ENCODE peak calls at places on chromosomes 2 and 18, in eight cellular contexts. D, Z, U, H, J, B, A and W are unnamed samples. For H3K9me3, the result is how much of the 10 kb centered on the place peaks cover.

GRCh38 chr2:70733428-70734185 is 34.4 kb downstream of the ADD2 start:
- DNase-seq in D (peak), Z (no peak), U (no peak), H (no peak), J (no peak), B (no peak), A (no peak), W (no peak)

GRCh38 chr2:67503066-67503795 is 106.1 kb downstream of the ETAA1 start:
- DNase-seq in D (no peak), Z (peak), U (peak), H (no peak), J (no peak), B (no peak), A (no peak), W (no peak)

GRCh38 chr2:239714116-239714515 is 311.0 kb downstream of the NDUFA10 start:
- DNase-seq in D (no peak), Z (no peak), U (no peak), H (no peak), J (no peak), B (no peak), A (no peak), W (no peak)

GRCh38 chr2:172248381-172249173 is 145.9 kb upstream of the DLX2 start:
- DNase-seq in D (peak), Z (peak), U (peak), H (no peak), J (no peak), B (no peak), A (no peak), W (no peak)

GRCh38 chr2:141522702-141523101 is 608.1 kb downstream of the LRP1B start:
- DNase-seq in D (no peak), Z (no peak), U (no peak), H (no peak), J (no peak), B (no peak), A (no peak), W (no peak)

GRCh38 chr2:47344890-47345583 is 57.9 kb upstream of the MSH2 start:
- DNase-seq in D (peak), Z (no peak), U (peak), H (peak), J (peak), B (peak), A (peak), W (no peak)

GRCh38 chr2:165825041-165825440 is 31.0 kb upstream of the GALNT3 start:
- DNase-seq in D (no peak), Z (peak), U (peak), H (no peak), J (no peak), B (no peak), A (no peak), W (no peak)

GRCh38 chr18:14948163-14948540 is 200.2 kb downstream of the ANKRD30B start:
- DNase-seq in D (no peak), Z (no peak), U (no peak), H (no peak), J (no peak), B (no peak), A (no peak), W (no peak)

GRCh38 chr2:152174574-152174973 is 989 bp downstream of the STAM2 start:
- DNase-seq in D (no peak), Z (no peak), U (no peak), H (no peak), J (no peak), B (no peak), A (no peak), W (peak)

GRCh38 chr18:10124557-10124956 is 210.7 kb downstream of the VAPA start:
- DNase-seq in D (no peak), Z (no peak), U (no peak), H (no peak), J (no peak), B (no peak), A (no peak), W (no peak)

GRCh38 chr2:70959851-70960832 is 18.3 kb upstream of the ANKRD53 start:
- DNase-seq in D (peak), Z (no peak), U (no peak), H (no peak), J (no peak), B (no peak), A (no peak), W (peak)

GRCh38 chr2:134278546-134278945 is 24.7 kb downstream of the MGAT5 start:
- DNase-seq in D (no peak), Z (no peak), U (no peak), H (no peak), J (no peak), B (no peak), A (no peak), W (no peak)

GRCh38 chr2:137957033-137957432 is 7.2 kb upstream of the HNMT start:
- DNase-seq in D (no peak), Z (peak), U (no peak), H (no peak), J (no peak), B (no peak), A (peak), W (no peak)

GRCh38 chr18:8794133-8794986 is 89.0 kb downstream of the MTCL1 start:
- DNase-seq in D (no peak), Z (peak), U (peak), H (no peak), J (peak), B (no peak), A (peak), W (no peak)

GRCh38 chr18:11324510-11324909 is 175.1 kb upstream of the PIEZO2 start:
- DNase-seq in D (no peak), Z (no peak), U (no peak), H (no peak), J (no peak), B (no peak), A (no peak), W (no peak)

GRCh38 chr2:27162151-27163121 is 13.6 kb downstream of the TCF23 start:
- DNase-seq in D (no peak), Z (no peak), U (no peak), H (no peak), J (no peak), B (no peak), A (peak), W (no peak)

GRCh38 chr18:55400590-55401274 is 187.3 kb downstream of the TCF4 start:
- DNase-seq in D (no peak), Z (no peak), U (no peak), H (no peak), J (no peak), B (no peak), A (no peak), W (no peak)

GRCh38 chr18:9804517-9805104 is 81.2 kb upstream of the TXNDC2 start:
- DNase-seq in D (no peak), Z (no peak), U (peak), H (no peak), J (no peak), B (no peak), A (no peak), W (no peak)

GRCh38 chr2:234881413-234882241 is 70.2 kb upstream of the SH3BP4 start:
- DNase-seq in D (peak), Z (peak), U (peak), H (peak), J (peak), B (peak), A (peak), W (peak)
- H3K9ac ChIP-seq in D (no peak), Z (no peak), U (no peak), H (peak), J (peak), B (no peak), A (peak), W (no peak)

GRCh38 chr18:44789704-44790103 is 109.0 kb downstream of the SETBP1 start:
- DNase-seq in D (peak), Z (peak), U (no peak), H (peak), J (no peak), B (no peak), A (peak), W (no peak)

GRCh38 chr18:44792456-44793080 is 111.9 kb downstream of the SETBP1 start:
- DNase-seq in D (no peak), Z (no peak), U (no peak), H (no peak), J (no peak), B (no peak), A (no peak), W (no peak)

GRCh38 chr18:44791520-44791919 is 110.8 kb downstream of the SETBP1 start:
- DNase-seq in D (no peak), Z (no peak), U (no peak), H (no peak), J (no peak), B (no peak), A (no peak), W (no peak)

GRCh38 chr18:44793186-44793585 is 112.5 kb downstream of the SETBP1 start:
- DNase-seq in D (no peak), Z (no peak), U (no peak), H (no peak), J (no peak), B (no peak), A (no peak), W (no peak)

GRCh38 chr18:44790860-44791259 is 110.2 kb downstream of the SETBP1 start:
- DNase-seq in D (no peak), Z (no peak), U (no peak), H (no peak), J (no peak), B (no peak), A (peak), W (no peak)
- H3K27ac ChIP-seq in D (no peak), Z (no peak), U (no peak), H (no peak), J (no peak), B (no peak), A (no peak), W (no peak)

DNA sequence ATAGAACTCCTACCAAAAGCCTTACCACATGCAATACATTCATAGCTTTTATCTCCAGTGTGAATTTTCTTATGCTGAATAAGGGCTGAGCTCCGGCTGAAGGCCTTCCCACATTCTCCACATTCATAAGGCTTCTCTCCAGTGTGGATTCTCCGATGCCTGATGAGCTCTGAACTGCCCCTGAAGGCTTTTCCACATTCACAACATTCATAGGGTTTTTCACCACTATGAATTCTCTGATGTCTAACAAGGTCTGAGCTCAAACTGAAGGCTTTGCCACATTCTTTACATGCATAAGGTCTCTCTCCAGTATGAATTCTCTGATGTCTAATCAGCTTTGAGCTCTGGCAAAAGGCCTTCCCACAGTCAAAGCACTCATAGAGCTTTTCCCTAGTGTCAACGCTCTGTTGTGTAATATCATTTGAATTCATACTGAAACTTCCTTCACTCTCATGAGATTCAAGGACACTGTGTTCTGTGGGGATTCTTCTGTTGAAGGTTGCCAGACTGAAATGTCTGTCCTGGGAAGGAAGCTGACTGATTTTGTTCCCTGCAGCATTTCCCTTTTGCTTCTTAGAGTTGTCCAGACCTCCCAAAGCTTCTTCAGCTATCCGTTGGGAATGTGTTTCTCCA is 12.9 kb downstream of the ZNF397 start:
- DNase-seq in D (no peak), Z (no peak), U (no peak), H (no peak), J (no peak), B (no peak), A (no peak), W (no peak)
- H3K9me3 ChIP-seq in D (under half), Z (under half), U (under half), H (under half), J (under half), B (under half), A (under half), W (under half)

DNA sequence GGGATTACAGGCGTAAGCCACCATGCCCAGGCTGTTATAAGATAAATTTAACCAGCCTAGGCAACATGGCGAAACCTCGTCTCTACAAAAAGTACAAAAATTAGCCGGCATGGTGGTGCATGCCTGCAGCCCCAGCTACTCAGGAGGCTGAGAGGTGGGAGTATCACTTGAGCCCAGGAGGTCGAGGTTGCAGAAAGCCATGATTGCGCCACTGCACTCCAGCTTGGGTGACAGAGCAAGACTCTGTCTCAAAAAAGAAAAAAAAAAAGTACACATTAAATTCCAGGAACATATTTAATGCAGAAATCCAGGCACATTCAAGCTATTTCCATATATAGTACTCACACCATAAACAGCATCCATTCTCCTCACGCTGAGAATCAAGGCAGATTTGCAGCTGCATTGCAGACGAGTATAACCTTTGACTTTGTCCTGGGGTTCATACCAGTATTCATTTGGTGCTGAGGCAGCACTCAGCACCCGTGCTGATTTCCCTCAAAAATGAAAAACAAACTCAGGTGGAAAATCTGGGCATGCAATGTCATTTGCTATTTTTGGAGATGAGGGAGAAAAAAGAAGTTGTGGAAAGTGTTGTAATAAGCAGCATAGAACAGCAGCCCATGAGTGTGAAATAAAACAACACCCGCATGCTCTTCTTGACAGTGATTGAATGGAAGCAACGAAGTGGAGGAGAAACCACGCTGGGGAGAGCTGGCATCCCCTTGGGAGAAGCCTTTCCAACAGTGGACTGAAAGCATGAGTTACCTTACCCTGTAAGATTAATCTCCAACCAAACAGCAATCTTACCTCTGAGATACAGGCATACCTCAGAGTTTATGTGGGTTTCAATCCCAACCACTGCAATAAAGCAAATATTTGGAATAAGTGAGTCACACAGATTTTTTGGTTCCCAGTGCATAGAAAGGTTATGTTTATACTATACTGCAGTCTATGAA is 46.8 kb upstream of the ANXA4 start:
- DNase-seq in D (no peak), Z (peak), U (peak), H (no peak), J (no peak), B (no peak), A (peak), W (peak)
- H3K9ac ChIP-seq in D (no peak), Z (no peak), U (peak), H (no peak), J (no peak), B (no peak), A (no peak), W (no peak)

DNA sequence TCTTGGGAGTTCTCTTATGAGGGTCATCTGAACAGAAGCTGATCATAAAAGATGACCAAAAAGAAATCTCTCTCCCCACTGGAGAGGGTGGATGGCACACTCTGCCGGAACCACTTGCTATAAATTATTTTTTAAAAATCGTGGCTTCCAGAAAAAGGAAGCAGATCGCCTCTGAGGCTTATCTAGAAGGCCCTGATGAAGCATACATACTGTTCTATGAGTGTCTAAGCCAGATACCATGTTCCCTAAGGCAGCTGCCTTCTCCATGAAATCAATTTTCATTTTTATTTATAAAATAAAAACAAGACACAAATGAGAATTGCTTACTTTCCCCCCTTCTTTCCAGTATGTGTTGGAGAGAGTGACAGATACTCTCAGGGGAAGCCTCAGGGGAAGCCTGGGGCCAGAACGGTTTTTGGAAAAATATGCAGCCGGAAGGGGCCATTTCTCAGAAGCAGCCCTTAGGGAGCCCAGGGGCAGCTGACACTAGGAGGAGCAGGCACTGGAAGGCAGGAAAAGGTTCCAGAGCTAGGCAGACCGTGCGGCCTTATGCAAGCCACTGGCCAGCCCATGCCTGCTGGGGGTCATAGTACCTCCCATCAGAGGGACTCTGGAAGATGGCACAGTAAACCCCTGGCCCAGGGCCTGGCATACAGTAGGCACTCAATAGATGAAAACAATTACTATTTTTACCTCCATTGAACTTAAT is 130.6 kb downstream of the CABLES1 start:
- DNase-seq in D (no peak), Z (no peak), U (no peak), H (no peak), J (no peak), B (no peak), A (no peak), W (no peak)
- H3K27ac ChIP-seq in D (no peak), Z (no peak), U (no peak), H (no peak), J (no peak), B (no peak), A (no peak), W (no peak)